ENCODE peak calls at places on chromosomes 2 and 18, in seven cellular contexts. L is lower lobe of right lung, J is left ventricle myocardium inferior, P is upper lobe of right lung, D is HCT116, F is lung, T is colonic mucosa. H is an unnamed sample.
A peak's percentile ranks its signal among the peaks of the same experiment; 100 is the strongest.

GRCh38 chr2:240599141-240599583 is 12.6 kb downstream of the CAPN10 start:
- DNase-seq in L (peak; percentile 29), J (no peak), D (no peak), P (peak; percentile 57), T (no peak), F (no peak), H (peak; percentile 62)

GRCh38 chr2:1371066-1371465 is 42.2 kb upstream of the TPO start:
- DNase-seq in F (no peak), L (no peak), T (no peak), D (no peak), P (no peak), J (no peak), H (no peak)

GRCh38 chr2:98944786-98945185 is 8.8 kb upstream of the CRACDL start:
- DNase-seq in F (no peak), P (no peak), J (no peak), T (no peak), L (no peak), D (no peak), H (no peak)

GRCh38 chr2:102449370-102449974 is 23.6 kb upstream of the SLC9A4 start:
- DNase-seq in J (no peak), P (no peak), T (peak; percentile 34), L (no peak), D (peak; percentile 13), F (peak; percentile 36), H (no peak)

GRCh38 chr2:68741238-68741637 is 6.6 kb downstream of the ARHGAP25 start:
- DNase-seq in D (no peak), P (no peak), J (no peak), T (peak; percentile 18), F (no peak), L (no peak), H (no peak)

GRCh38 chr2:218285604-218286003 is 6.7 kb downstream of the TMBIM1 start:
- DNase-seq in T (no peak), F (peak; percentile 62), P (peak; percentile 84), J (peak; percentile 75), L (peak; percentile 77), D (no peak), H (no peak)

GRCh38 chr18:42296192-42296591 is 341.2 kb downstream of the PIK3C3 start:
- DNase-seq in P (no peak), T (no peak), J (no peak), D (no peak), F (no peak), L (no peak), H (no peak)

GRCh38 chr2:205259131-205259530 is 423.2 kb upstream of the NRP2 start:
- DNase-seq in L (no peak), F (no peak), D (no peak), T (no peak), J (no peak), P (no peak), H (no peak)

GRCh38 chr2:63424329-63425078 is 163.8 kb downstream of the WDPCP start:
- DNase-seq in J (no peak), P (no peak), L (no peak), F (no peak), T (no peak), D (peak; percentile 56), H (no peak)

GRCh38 chr2:112259509-112260294 is 4.9 kb upstream of the ZC3H8 start:
- DNase-seq in F (peak; percentile 83), J (peak; percentile 81), T (peak; percentile 86), P (peak; percentile 86), D (peak; percentile 67), L (peak; percentile 85), H (peak; percentile 92)

GRCh38 chr2:41870257-41870570 is 177.6 kb upstream of the PKDCC start:
- DNase-seq in J (no peak), L (no peak), D (no peak), F (no peak), P (no peak), T (no peak), H (no peak)

GRCh38 chr2:99810241-99810640 is 320.4 kb upstream of the REV1 start:
- DNase-seq in D (no peak), J (no peak), L (no peak), P (no peak), F (no peak), T (no peak), H (no peak)

GRCh38 chr18:56702946-56703345 is 51.8 kb downstream of the WDR7 start:
- DNase-seq in P (no peak), D (peak; percentile 58), T (peak; percentile 22), J (no peak), F (no peak), L (no peak), H (no peak)

GRCh38 chr18:36294031-36294430 is 3.5 kb upstream of the FHOD3 start:
- DNase-seq in D (no peak), T (no peak), J (no peak), L (no peak), F (no peak), P (no peak), H (no peak)

GRCh38 chr2:172643142-172643541 is 87.3 kb downstream of the PDK1 start:
- DNase-seq in L (no peak), D (peak; percentile 13), P (no peak), J (no peak), F (no peak), T (no peak), H (no peak)

GRCh38 chr2:43400508-43400907 is 174.1 kb upstream of the ZFP36L2 start:
- DNase-seq in P (no peak), T (no peak), F (no peak), D (no peak), J (no peak), L (no peak), H (no peak)

GRCh38 chr2:85435220-85435958 is 16.9 kb downstream of the SH2D6 start:
- DNase-seq in T (no peak), L (no peak), F (no peak), P (peak; percentile 69), J (no peak), D (no peak), H (no peak)

GRCh38 chr2:85435986-85436835 is 17.7 kb downstream of the SH2D6 start:
- DNase-seq in D (no peak), J (no peak), L (no peak), T (no peak), P (no peak), F (no peak), H (no peak)

GRCh38 chr2:85433511-85434089 is 15.1 kb downstream of the SH2D6 start:
- DNase-seq in D (no peak), T (peak; percentile 79), F (peak; percentile 63), L (peak; percentile 70), J (peak; percentile 89), P (peak; percentile 75), H (no peak)

GRCh38 chr2:85436836-85437487 is 18.4 kb downstream of the SH2D6 start:
- DNase-seq in T (no peak), J (no peak), F (no peak), L (no peak), D (no peak), P (peak; percentile 66), H (peak; percentile 81)

GRCh38 chr2:85434677-85435076 is 16.2 kb downstream of the SH2D6 start:
- DNase-seq in F (no peak), D (no peak), J (no peak), L (no peak), T (no peak), P (no peak), H (no peak)
- H3K4me1 ChIP-seq in F (peaks cover 25% of the 10 kb centered on the region), D (peaks cover 50% of the 10 kb centered on the region), J (peaks cover 63% of the 10 kb centered on the region), L (peaks cover 48% of the 10 kb centered on the region), T (peaks cover 14% of the 10 kb centered on the region), P (peaks cover 38% of the 10 kb centered on the region), H (peaks cover 46% of the 10 kb centered on the region)

GRCh38 chr2:158499383-158499782 is 42.6 kb downstream of the PKP4 start:
- DNase-seq in J (no peak), F (no peak), T (no peak), P (no peak), D (no peak), L (no peak), H (no peak)
- H3K4me1 ChIP-seq in J (peaks cover 49% of the 10 kb centered on the region), F (peaks cover 2% of the 10 kb centered on the region), T (no peaks in the 10 kb centered on the region), P (peaks cover 18% of the 10 kb centered on the region), D (peaks cover 5% of the 10 kb centered on the region), L (peaks cover 33% of the 10 kb centered on the region), H (no peaks in the 10 kb centered on the region)

GRCh38 chr2:10817413-10817812 is 4.8 kb upstream of the PDIA6 start:
- DNase-seq in P (no peak), J (no peak), F (no peak), D (peak; percentile 37), L (no peak), T (no peak), H (peak; percentile 69)
- H3K4me1 ChIP-seq in P (peaks cover 4% of the 10 kb centered on the region), J (peaks cover 33% of the 10 kb centered on the region), F (peaks cover 2% of the 10 kb centered on the region), D (peaks cover 16% of the 10 kb centered on the region), L (no peaks in the 10 kb centered on the region), T (no peaks in the 10 kb centered on the region), H (peaks cover 40% of the 10 kb centered on the region)

GRCh38 chr2:201130524-201131186 is 14.7 kb downstream of the CFLAR start:
- DNase-seq in D (no peak), L (no peak), J (no peak), P (no peak), F (no peak), T (no peak), H (no peak)

GRCh38 chr2:201129044-201129505 is 13.1 kb downstream of the CFLAR start:
- DNase-seq in J (no peak), T (peak; percentile 86), L (no peak), P (no peak), F (no peak), D (no peak), H (no peak)

GRCh38 chr2:201135396-201135795 is 19.4 kb downstream of the CFLAR start:
- DNase-seq in J (no peak), D (no peak), L (no peak), F (no peak), T (no peak), P (no peak), H (no peak)

GRCh38 chr2:201136889-201137321 is 20.9 kb downstream of the CFLAR start:
- DNase-seq in T (no peak), D (no peak), F (no peak), P (no peak), L (no peak), J (no peak), H (peak; percentile 74)

GRCh38 chr2:201132518-201132917 is 16.6 kb downstream of the CFLAR start:
- DNase-seq in T (no peak), J (no peak), L (no peak), D (no peak), F (no peak), P (no peak), H (no peak)
- H3K4me1 ChIP-seq in T (peaks cover 16% of the 10 kb centered on the region), J (peaks cover 100% of the 10 kb centered on the region), L (peaks cover 97% of the 10 kb centered on the region), D (peaks cover 46% of the 10 kb centered on the region), F (peaks cover 18% of the 10 kb centered on the region), P (peaks cover 85% of the 10 kb centered on the region), H (peaks cover 58% of the 10 kb centered on the region)

GRCh38 chr18:13835202-13835601 is 11.3 kb downstream of the MC5R start:
- DNase-seq in L (no peak), P (no peak), J (no peak), D (no peak), F (no peak), T (no peak), H (no peak)
- H3K4me1 ChIP-seq in L (no peaks in the 10 kb centered on the region), P (no peaks in the 10 kb centered on the region), J (no peaks in the 10 kb centered on the region), D (no peaks in the 10 kb centered on the region), F (no peaks in the 10 kb centered on the region), T (no peaks in the 10 kb centered on the region), H (no peaks in the 10 kb centered on the region)

GRCh38 chr2:233451950-233452349 is 97.7 kb downstream of the DGKD start:
- DNase-seq in T (no peak), D (no peak), P (peak; percentile 17), J (no peak), F (no peak), L (peak; percentile 14), H (no peak)
- H3K4me1 ChIP-seq in T (no peaks in the 10 kb centered on the region), D (no peaks in the 10 kb centered on the region), P (no peaks in the 10 kb centered on the region), J (peaks cover 8% of the 10 kb centered on the region), F (no peaks in the 10 kb centered on the region), L (no peaks in the 10 kb centered on the region), H (no peaks in the 10 kb centered on the region)

GRCh38 chr2:223934870-223935269 is 10.3 kb downstream of the WDFY1 start:
- DNase-seq in J (no peak), D (no peak), L (no peak), P (no peak), F (no peak), T (no peak), H (no peak)
- H3K4me1 ChIP-seq in J (peaks cover 97% of the 10 kb centered on the region), D (peaks cover 54% of the 10 kb centered on the region), L (peaks cover 72% of the 10 kb centered on the region), P (peaks cover 62% of the 10 kb centered on the region), F (peaks cover 19% of the 10 kb centered on the region), T (peaks cover 10% of the 10 kb centered on the region), H (peaks cover 100% of the 10 kb centered on the region)